ENCODE peak calls at places on chromosomes 5 and 9, in six cellular contexts. Y is HT1080; H is Right ventricle myocardium superior; A is PC-9; F is G401; S is activated effector memory CD4-positive, alpha-beta T cell treated with Interleukin-2 at 50 U/mL for 16 hours. B is an unnamed sample.

GRCh38 chr5:4413996-4414395 is 726.1 kb upstream of the ADAMTS16 start:
- DNase-seq in F (no peak), S (no peak), H (no peak), Y (no peak), A (no peak), B (no peak)

GRCh38 chr9:127546125-127546832 is 65.8 kb upstream of the STXBP1 start:
- DNase-seq in F (no peak), Y (no peak), S (no peak), H (no peak), A (peak), B (no peak)

GRCh38 chr5:145978171-145978570 is 41.8 kb downstream of the SH3RF2 start:
- DNase-seq in A (no peak), F (no peak), H (no peak), S (no peak), Y (no peak), B (no peak)

GRCh38 chr5:52582313-52582712 is 205.4 kb upstream of the ITGA1 start:
- DNase-seq in A (no peak), S (no peak), Y (no peak), H (no peak), F (no peak), B (no peak)

GRCh38 chr5:56060276-56061110 is 65.7 kb upstream of the IL6ST start:
- DNase-seq in H (no peak), Y (no peak), S (no peak), A (no peak), F (no peak), B (no peak)

GRCh38 chr9:6757988-6758417 is 230 bp downstream of the KDM4C start:
- DNase-seq in A (no peak), F (no peak), H (no peak), S (no peak), Y (no peak), B (no peak)

GRCh38 chr5:115888027-115888426 is 46.3 kb downstream of the AP3S1 start:
- DNase-seq in S (no peak), Y (peak), A (no peak), F (no peak), H (no peak), B (peak)

GRCh38 chr5:160500776-160501175 is 79.1 kb downstream of the PTTG1 start:
- DNase-seq in Y (no peak), A (no peak), S (no peak), F (no peak), H (no peak), B (no peak)

GRCh38 chr9:91162311-91162710 is 199.4 kb downstream of the AUH start:
- DNase-seq in A (peak), H (no peak), F (no peak), Y (peak), S (no peak), B (no peak)

GRCh38 chr5:75395277-75395676 is 58.3 kb downstream of the HMGCR start:
- DNase-seq in Y (no peak), F (no peak), A (no peak), H (no peak), S (no peak), B (no peak)

GRCh38 chr5:56317923-56318561 is 84.9 kb upstream of the ANKRD55 start:
- DNase-seq in Y (no peak), S (no peak), A (no peak), F (no peak), H (no peak), B (no peak)

GRCh38 chr9:126781717-126782388 is 23.0 kb upstream of the ZBTB43 start:
- DNase-seq in F (peak), S (peak), H (peak), Y (peak), A (peak), B (peak)

GRCh38 chr9:34928921-34929320 is 29.2 kb upstream of the PHF24 start:
- DNase-seq in S (no peak), F (no peak), H (no peak), A (no peak), Y (no peak), B (no peak)

GRCh38 chr5:139016186-139016585 is 141.1 kb upstream of the LRRTM2 start:
- DNase-seq in S (no peak), Y (no peak), H (no peak), A (no peak), F (no peak), B (no peak)

GRCh38 chr5:141155540-141156374 is 5.9 kb downstream of the PCDHB6 start:
- DNase-seq in F (no peak), S (no peak), Y (no peak), H (no peak), A (no peak), B (no peak)

GRCh38 chr9:120741701-120742100 is 27.4 kb upstream of the MEGF9 start:
- DNase-seq in F (no peak), H (no peak), S (no peak), A (no peak), Y (no peak), B (no peak)

GRCh38 chr9:87128008-87128623 is 180.8 kb upstream of the GAS1 start:
- DNase-seq in F (no peak), S (no peak), A (no peak), H (no peak), Y (no peak), B (no peak)

GRCh38 chr9:14438232-14438966 is 124.5 kb upstream of the NFIB start:
- DNase-seq in H (no peak), S (no peak), Y (no peak), F (no peak), A (no peak), B (no peak)

GRCh38 chr5:139669681-139670368 is 21.7 kb downstream of the CXXC5 start:
- DNase-seq in H (peak), S (no peak), Y (no peak), F (no peak), A (no peak), B (no peak)

GRCh38 chr5:83548556-83548955 is 77.0 kb downstream of the VCAN start:
- DNase-seq in S (no peak), A (no peak), F (no peak), Y (no peak), H (no peak), B (no peak)

GRCh38 chr5:55983986-55984385 is 10.8 kb downstream of the IL6ST start:
- DNase-seq in Y (no peak), F (no peak), A (no peak), S (no peak), H (no peak), B (no peak)

GRCh38 chr5:172274951-172275753 is 8.4 kb downstream of the UBTD2 start:
- DNase-seq in F (no peak), Y (peak), S (peak), A (peak), H (no peak), B (no peak)

GRCh38 chr9:27179245-27179870 is 70.3 kb downstream of the TEK start:
- DNase-seq in A (no peak), S (no peak), Y (no peak), F (no peak), H (no peak), B (no peak)

GRCh38 chr5:117594165-117594564 is 1019.5 kb upstream of the SEMA6A start:
- DNase-seq in A (no peak), F (peak), S (no peak), Y (peak), H (peak), B (no peak)

GRCh38 chr9:88722753-88723152 is 187.8 kb downstream of the NXNL2 start:
- DNase-seq in F (no peak), H (no peak), A (no peak), S (no peak), Y (peak), B (no peak)

GRCh38 chr5:95261369-95262175 is 23.3 kb downstream of the MCTP1 start:
- DNase-seq in A (no peak), Y (peak), H (no peak), F (peak), S (no peak), B (peak)

GRCh38 chr5:163177971-163178370 is 259.4 kb upstream of the CCNG1 start:
- DNase-seq in F (no peak), H (no peak), S (no peak), Y (no peak), A (no peak), B (no peak)

GRCh38 chr5:86152988-86153560 is 464.7 kb upstream of the COX7C start:
- DNase-seq in S (no peak), A (no peak), F (peak), Y (no peak), H (no peak), B (no peak)

GRCh38 chr5:39517800-39518199 is 93.0 kb upstream of the DAB2 start:
- DNase-seq in Y (peak), H (no peak), A (no peak), S (no peak), F (no peak), B (no peak)

GRCh38 chr9:34179528-34180138 is 790 bp downstream of the UBAP1 start:
- DNase-seq in S (no peak), A (peak), F (no peak), H (no peak), Y (no peak), B (no peak)